ENCODE peak calls at places on chromosomes 4 and X, in seven cellular contexts. Q is GM13976, S is cardiac muscle cell, F is astrocyte of the spinal cord, C is activated B cell treated with CpG ODN at 0.5 μM for 24 hours, Y is cardiac fibroblast, T is GM12864. J is an unnamed sample.

GRCh38 chr4:108783666-108784463 is 21.0 kb upstream of the ETNPPL start:
- DNase-seq in Q (no peak), S (peak; percentile 31), T (no peak), F (no peak), C (no peak), Y (peak; percentile 21), J (no peak)

GRCh38 chrX:11540532-11541377 is 125.0 kb downstream of the ARHGAP6 start:
- DNase-seq in S (peak; percentile 29), F (no peak), Q (no peak), T (peak; percentile 15), C (no peak), Y (peak; percentile 15), J (no peak)

GRCh38 chrX:154436597-154437397 is at the start of gene GDI1:
- DNase-seq in F (peak; percentile 49), Q (peak; percentile 85), T (no peak), C (peak; percentile 62), Y (peak; percentile 65), S (peak; percentile 64), J (peak; percentile 47)

GRCh38 chr4:21830272-21830671 is 118.3 kb downstream of the KCNIP4 start:
- DNase-seq in T (no peak), F (no peak), S (no peak), C (no peak), Y (no peak), Q (no peak), J (no peak)

GRCh38 chr4:23337292-23337691 is 552.6 kb downstream of the PPARGC1A start:
- DNase-seq in Q (no peak), F (no peak), Y (no peak), T (no peak), C (no peak), S (no peak), J (no peak)

GRCh38 chrX:13598877-13599276 is 29.5 kb downstream of the EGFL6 start:
- DNase-seq in T (no peak), S (peak; percentile 6), Y (no peak), Q (no peak), F (no peak), C (no peak), J (no peak)

GRCh38 chrX:42290608-42291007 is 367.3 kb upstream of the CASK start:
- DNase-seq in F (peak; percentile 0), S (peak; percentile 17), Q (no peak), C (no peak), T (no peak), Y (peak; percentile 1), J (no peak)

GRCh38 chrX:111041018-111041462 is 55.0 kb upstream of the PAK3 start:
- DNase-seq in Y (peak; percentile 91), C (no peak), Q (no peak), T (no peak), F (peak; percentile 95), S (peak; percentile 91), J (no peak)

GRCh38 chr4:17912011-17912410 is 101.2 kb downstream of the NCAPG start:
- DNase-seq in C (no peak), Y (no peak), S (no peak), Q (no peak), T (no peak), F (no peak), J (no peak)

GRCh38 chrX:69095260-69095659 is 70.0 kb downstream of the PJA1 start:
- DNase-seq in F (no peak), Q (no peak), Y (no peak), S (no peak), C (no peak), T (no peak), J (no peak)

GRCh38 chrX:49079489-49080428 is at the start of gene WDR45:
- DNase-seq in S (peak; percentile 72), C (peak; percentile 58), Y (peak; percentile 69), F (peak; percentile 68), Q (peak; percentile 84), T (peak; percentile 18), J (peak; percentile 59)

GRCh38 chr4:3673716-3674478 is 92.3 kb upstream of the ADRA2C start:
- DNase-seq in S (no peak), Y (no peak), F (no peak), T (no peak), C (no peak), Q (no peak), J (no peak)

GRCh38 chrX:15674899-15675489 is 10.4 kb upstream of the CLTRN start:
- DNase-seq in Q (peak; percentile 85), S (peak; percentile 91), C (peak; percentile 75), Y (peak; percentile 91), F (peak; percentile 96), T (peak; percentile 70), J (peak; percentile 57)

GRCh38 chr4:89410687-89411086 is 103.1 kb upstream of the GPRIN3 start:
- DNase-seq in S (peak; percentile 62), F (peak; percentile 32), C (no peak), Y (peak; percentile 38), Q (no peak), T (no peak), J (peak; percentile 31)

GRCh38 chr4:20254517-20255250 is 3.0 kb downstream of the SLIT2 start:
- DNase-seq in Q (peak; percentile 35), C (no peak), S (peak; percentile 75), T (no peak), F (peak; percentile 48), Y (peak; percentile 59), J (peak; percentile 15)

GRCh38 chrX:71178908-71179307 is 34.3 kb downstream of the NLGN3 start:
- DNase-seq in F (peak; percentile 66), C (no peak), Y (peak; percentile 81), Q (peak; percentile 49), S (peak; percentile 79), T (no peak), J (peak; percentile 12)

DNA sequence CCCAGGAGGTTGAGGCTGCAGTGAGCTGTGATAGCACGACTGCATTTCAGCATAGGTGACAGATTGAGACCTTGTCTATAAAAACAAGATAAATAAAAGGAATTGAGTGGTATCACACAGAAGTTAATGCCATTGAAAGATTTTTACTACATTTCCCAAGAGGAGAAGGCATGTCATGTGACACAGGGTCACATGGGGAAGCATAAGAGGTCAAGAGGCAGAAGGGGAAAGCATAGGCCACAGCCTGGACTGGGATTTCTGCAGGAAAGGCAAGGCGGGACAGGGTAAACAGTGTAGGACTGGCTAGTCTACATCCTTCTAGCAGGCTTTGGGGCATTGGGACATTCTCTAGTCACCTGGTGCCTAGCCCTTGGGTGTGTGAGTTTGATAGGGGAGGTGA is 88.6 kb downstream of the PDGFRA start:
- DNase-seq in F (no peak), T (no peak), Y (no peak), S (no peak), C (no peak), Q (no peak), J (no peak)
- TF ChIP-seq CTCF in F (no peak), T (no peak), Y (no peak), S (no peak), C (no peak), Q (no peak), J (no peak)

DNA sequence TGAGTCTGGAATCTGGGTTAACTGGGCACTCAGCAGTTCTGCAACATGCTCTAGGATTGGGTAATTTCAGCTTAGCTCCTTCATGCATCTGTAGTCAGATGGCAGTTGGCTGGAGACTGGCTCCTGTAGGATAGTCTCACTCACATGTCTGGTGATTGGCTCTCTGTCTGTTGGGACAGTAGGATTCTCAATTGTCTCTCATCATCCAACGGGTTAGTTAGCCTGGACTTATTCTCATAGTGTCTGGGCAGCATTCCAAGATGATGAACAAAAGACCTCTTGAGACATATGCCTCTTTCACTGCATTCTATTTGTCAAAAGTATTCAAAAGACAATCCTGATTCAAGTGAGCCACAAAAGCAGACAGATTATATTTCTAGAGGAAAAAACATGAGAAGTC is 795.6 kb upstream of the GALNTL6 start:
- DNase-seq in Q (no peak), T (no peak), F (no peak), C (no peak), S (no peak), Y (no peak), J (no peak)
- TF ChIP-seq CTCF in Q (no peak), T (no peak), F (no peak), C (no peak), S (no peak), Y (no peak), J (no peak)

GRCh38 chrX:38080808-38081207 is 74.5 kb downstream of the SYTL5 start:
- DNase-seq in Y (no peak), C (no peak), S (no peak), Q (no peak), F (no peak), T (no peak), J (no peak)
- TF ChIP-seq CTCF in Y (no peak), C (no peak), S (no peak), Q (no peak), F (no peak), T (no peak), J (no peak)

GRCh38 chrX:119880552-119881437 is 9.2 kb downstream of the NDUFA1 start:
- DNase-seq in T (peak; percentile 21), C (no peak), F (peak; percentile 51), Y (peak; percentile 68), Q (peak; percentile 60), S (peak; percentile 66), J (peak; percentile 52)
- TF ChIP-seq CTCF in T (peak; percentile 73), C (no peak), F (peak; percentile 73), Y (peak; percentile 74), Q (peak; percentile 62), S (peak; percentile 67), J (peak; percentile 77)

GRCh38 chrX:124226129-124226528 is 106.3 kb upstream of the TEX13D start:
- DNase-seq in Y (no peak), T (no peak), F (no peak), C (no peak), Q (no peak), S (no peak), J (no peak)
- TF ChIP-seq CTCF in Y (no peak), T (no peak), F (no peak), C (no peak), Q (no peak), S (no peak), J (no peak)

DNA sequence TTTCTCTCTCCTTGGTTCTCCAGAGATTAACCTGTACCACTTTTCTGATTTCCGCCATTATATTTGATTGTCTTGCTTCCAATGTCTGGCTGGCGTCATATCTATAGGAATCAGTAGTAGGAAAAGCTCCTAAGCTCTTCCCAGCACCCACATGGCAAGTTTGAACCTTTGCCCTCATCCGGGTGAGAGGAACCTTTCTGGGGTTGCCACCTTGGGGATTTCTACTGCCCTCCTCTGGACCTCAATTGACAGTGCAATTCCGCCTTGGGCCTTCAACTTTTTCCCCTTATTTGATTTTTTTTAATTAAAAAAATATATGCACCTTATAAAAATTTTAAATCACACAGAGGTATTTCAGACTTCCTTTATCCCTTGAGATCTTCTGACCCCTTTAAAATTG is 2.0 kb upstream of the CXorf66 start:
- DNase-seq in T (no peak), C (no peak), Q (peak; percentile 15), S (peak; percentile 6), F (no peak), Y (peak; percentile 10), J (no peak)
- TF ChIP-seq CTCF in T (peak; percentile 46), C (no peak), Q (no peak), S (peak; percentile 34), F (no peak), Y (peak; percentile 32), J (peak; percentile 71)

GRCh38 chr4:14965071-14965470 is 37.2 kb upstream of the CPEB2 start:
- DNase-seq in C (no peak), T (no peak), F (no peak), S (no peak), Y (no peak), Q (no peak), J (no peak)

GRCh38 chr4:14967982-14968381 is 34.3 kb upstream of the CPEB2 start:
- DNase-seq in S (no peak), C (no peak), F (no peak), Q (no peak), Y (no peak), T (no peak), J (no peak)
- TF ChIP-seq CTCF in S (no peak), C (no peak), F (no peak), Q (no peak), Y (no peak), T (no peak), J (no peak)

J was measured in HFFc6.